ENCODE peak calls at places on chromosomes 16 and 17, in five cellular contexts. L, S, C, M and Z are unnamed samples.

GRCh38 chr16:71453051-71453450 is 9.0 kb downstream of the ZNF23 start:
- DNase-seq in S (no peak), M (no peak), C (no peak), L (no peak), Z (no peak)

GRCh38 chr16:87446479-87446878 is 46.3 kb downstream of the ZCCHC14 start:
- DNase-seq in C (no peak), S (no peak), M (no peak), L (no peak), Z (no peak)

GRCh38 chr16:66490774-66491715 is 58.9 kb downstream of the TK2 start:
- DNase-seq in S (no peak), C (no peak), M (no peak), L (no peak), Z (no peak)

GRCh38 chr16:3789375-3790067 is 72.2 kb upstream of the TRAP1 start:
- DNase-seq in C (peak), M (no peak), L (no peak), S (no peak), Z (no peak)

GRCh38 chr17:79985361-79985760 is 50.3 kb downstream of the TBC1D16 start:
- DNase-seq in S (no peak), C (no peak), L (no peak), M (no peak), Z (no peak)

GRCh38 chr17:75601057-75601987 is 13.7 kb downstream of the MYO15B start:
- DNase-seq in M (peak), L (peak), S (no peak), C (peak), Z (peak)

GRCh38 chr16:85395913-85396878 is 216.9 kb upstream of the GSE1 start:
- DNase-seq in S (no peak), L (no peak), C (no peak), M (no peak), Z (no peak)

GRCh38 chr17:46983782-46984181 is 4.7 kb upstream of the RPRML start:
- DNase-seq in L (no peak), C (no peak), S (no peak), M (no peak), Z (no peak)

GRCh38 chr16:89921699-89922476 is 1.3 kb upstream of the TUBB3 start:
- DNase-seq in S (no peak), C (no peak), M (no peak), L (no peak), Z (no peak)

GRCh38 chr17:41967921-41968578 is 1.5 kb downstream of the CNP start:
- DNase-seq in L (no peak), S (no peak), M (no peak), C (no peak), Z (no peak)

GRCh38 chr16:86044241-86044671 is 145.3 kb downstream of the IRF8 start:
- DNase-seq in L (peak), S (no peak), C (peak), M (no peak), Z (no peak)

GRCh38 chr17:35256629-35257028 is 13.8 kb downstream of the SLFN5 start:
- DNase-seq in M (no peak), S (no peak), L (no peak), C (no peak), Z (no peak)

GRCh38 chr16:87780385-87780989 is 14.7 kb upstream of the KLHDC4 start:
- DNase-seq in M (peak), L (peak), S (no peak), C (peak), Z (peak)

GRCh38 chr16:20880867-20881866 is 19.0 kb downstream of the DCUN1D3 start:
- DNase-seq in S (no peak), M (no peak), C (no peak), L (no peak), Z (no peak)

GRCh38 chr16:24729967-24730815 is 740 bp downstream of the TNRC6A start:
- DNase-seq in C (peak), M (no peak), S (no peak), L (peak), Z (peak)

GRCh38 chr17:9669551-9670008 is 24.3 kb downstream of the USP43 start:
- DNase-seq in M (no peak), S (no peak), C (no peak), L (no peak), Z (no peak)

GRCh38 chr16:74767749-74768148 is 6.9 kb downstream of the FA2H start:
- DNase-seq in S (no peak), L (no peak), C (no peak), M (no peak), Z (no peak)

GRCh38 chr17:8357910-8358309 is 18.3 kb downstream of the ODF4 start:
- DNase-seq in M (no peak), C (no peak), S (no peak), L (no peak), Z (no peak)

GRCh38 chr17:74324521-74324920 is 1.5 kb upstream of the KIF19 start:
- DNase-seq in S (no peak), L (no peak), C (no peak), M (no peak), Z (no peak)

GRCh38 chr17:41324180-41325075 is 8.9 kb upstream of the KRTAP17-1 start:
- DNase-seq in C (no peak), M (peak), S (no peak), L (no peak), Z (no peak)

GRCh38 chr16:35147556-35148504 is 1688.4 kb downstream of the TP53TG3F start:
- DNase-seq in M (no peak), C (no peak), L (no peak), S (no peak), Z (no peak)